ENCODE peak calls at places on chromosomes 5 and 9, in six cellular contexts. N, T, B, G, R and K are unnamed samples.

GRCh38 chr5:176653401-176653800 is 6.1 kb downstream of the TSPAN17 start:
- DNase-seq in N (no peak), T (no peak), B (no peak), G (no peak), R (peak), K (peak)

GRCh38 chr5:154701181-154701580 is 54.0 kb upstream of the LARP1 start:
- DNase-seq in N (no peak), T (no peak), B (no peak), G (no peak), R (no peak), K (no peak)

GRCh38 chr5:124887223-124887622 is 140.8 kb upstream of the ZNF608 start:
- DNase-seq in N (no peak), T (no peak), B (no peak), G (no peak), R (no peak), K (no peak)

GRCh38 chr5:80341376-80341775 is 21.6 kb downstream of the SPZ1 start:
- DNase-seq in N (no peak), T (no peak), B (no peak), G (no peak), R (no peak), K (no peak)

GRCh38 chr5:89967806-89968444 is 441.6 kb downstream of the CETN3 start:
- DNase-seq in N (no peak), T (no peak), B (no peak), G (no peak), R (no peak), K (peak)

GRCh38 chr5:149228610-149229297 is 42.9 kb upstream of the AFAP1L1 start:
- DNase-seq in N (peak), T (peak), B (no peak), G (peak), R (no peak), K (peak)

GRCh38 chr5:132768485-132768868 is 8.6 kb downstream of the SEPTIN8 start:
- DNase-seq in N (no peak), T (no peak), B (no peak), G (no peak), R (no peak), K (no peak)

GRCh38 chr9:15150939-15151338 is 156.1 kb downstream of the TTC39B start:
- DNase-seq in N (no peak), T (no peak), B (no peak), G (no peak), R (no peak), K (no peak)

GRCh38 chr5:1315018-1315708 is 20.3 kb upstream of the TERT start:
- DNase-seq in N (no peak), T (no peak), B (peak), G (no peak), R (peak), K (no peak)

GRCh38 chr9:16184964-16185646 is 632.3 kb downstream of the CCDC171 start:
- DNase-seq in N (no peak), T (no peak), B (no peak), G (no peak), R (no peak), K (no peak)

GRCh38 chr5:919356-920000 is 26.8 kb downstream of the TRIP13 start:
- DNase-seq in N (no peak), T (no peak), B (no peak), G (no peak), R (no peak), K (no peak)

GRCh38 chr9:105178106-105178505 is 66.3 kb upstream of the SLC44A1 start:
- DNase-seq in N (no peak), T (no peak), B (no peak), G (no peak), R (no peak), K (no peak)

GRCh38 chr5:142597546-142598337 is 88.1 kb downstream of the FGF1 start:
- DNase-seq in N (peak), T (peak), B (no peak), G (peak), R (peak), K (peak)

GRCh38 chr5:112419596-112420110 is 576 bp upstream of the EPB41L4A start:
- DNase-seq in N (no peak), T (peak), B (peak), G (no peak), R (peak), K (peak)

GRCh38 chr5:154308457-154309360 is 118.2 kb downstream of the GALNT10 start:
- DNase-seq in N (no peak), T (no peak), B (no peak), G (no peak), R (no peak), K (peak)

GRCh38 chr5:73278693-73279092 is 105.7 kb downstream of the TMEM174 start:
- DNase-seq in N (no peak), T (no peak), B (peak), G (no peak), R (no peak), K (peak)

GRCh38 chr9:86096382-86096781 is 3.0 kb downstream of the GOLM1 start:
- DNase-seq in N (no peak), T (no peak), B (no peak), G (no peak), R (no peak), K (no peak)

GRCh38 chr9:107989099-107989498 is 499.5 kb upstream of the KLF4 start:
- DNase-seq in N (no peak), T (no peak), B (no peak), G (no peak), R (no peak), K (no peak)

GRCh38 chr5:3842591-3842990 is 247.0 kb downstream of the IRX1 start:
- DNase-seq in N (no peak), T (no peak), B (no peak), G (no peak), R (no peak), K (no peak)
- H3K4me3 ChIP-seq in N (no peak), T (no peak), B (no peak), G (no peak), R (no peak), K (no peak)

GRCh38 chr9:132242621-132243155 is 80.8 kb downstream of the NTNG2 start:
- DNase-seq in N (no peak), T (peak), B (peak), G (no peak), R (no peak), K (no peak)
- H3K4me3 ChIP-seq in N (peak), T (peak), B (peak), G (peak), R (peak), K (peak)

DNA sequence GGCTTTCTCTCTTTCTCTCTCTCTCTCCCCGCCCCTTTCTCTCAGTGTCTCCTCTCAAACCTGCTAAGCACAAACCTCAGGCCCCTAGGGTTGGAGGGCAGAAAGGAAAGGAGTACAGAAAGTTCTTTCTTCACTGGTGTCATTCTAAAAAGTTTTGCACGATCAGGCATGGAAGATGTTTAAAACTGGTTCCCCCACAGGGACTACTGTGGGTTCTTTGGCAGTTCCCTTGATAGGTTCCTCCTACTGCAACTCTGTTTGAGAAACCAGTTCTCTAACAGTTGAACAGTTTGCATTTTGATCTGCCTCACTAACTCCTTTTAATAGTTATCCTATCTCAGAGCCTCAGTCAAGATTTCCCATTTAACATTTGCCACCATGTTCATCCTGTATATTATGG is 82.9 kb downstream of the CDO1 start:
- DNase-seq in N (no peak), T (no peak), B (no peak), G (no peak), R (no peak), K (no peak)
- H3K4me3 ChIP-seq in N (no peak), T (no peak), B (no peak), G (no peak), R (no peak), K (no peak)

GRCh38 chr9:136746621-136747020 is 1.7 kb downstream of the LCN6 start:
- DNase-seq in N (no peak), T (no peak), B (no peak), G (no peak), R (no peak), K (no peak)

GRCh38 chr9:136743639-136744211 is 985 bp upstream of the LCN10 start:
- DNase-seq in N (no peak), T (no peak), B (no peak), G (no peak), R (no peak), K (no peak)

GRCh38 chr9:136745389-136746218 is 2.7 kb downstream of the LCN6 start:
- DNase-seq in N (no peak), T (no peak), B (no peak), G (no peak), R (no peak), K (no peak)

GRCh38 chr9:136742640-136743391 is at the start of gene LCN10:
- DNase-seq in N (no peak), T (peak), B (no peak), G (no peak), R (no peak), K (no peak)

DNA sequence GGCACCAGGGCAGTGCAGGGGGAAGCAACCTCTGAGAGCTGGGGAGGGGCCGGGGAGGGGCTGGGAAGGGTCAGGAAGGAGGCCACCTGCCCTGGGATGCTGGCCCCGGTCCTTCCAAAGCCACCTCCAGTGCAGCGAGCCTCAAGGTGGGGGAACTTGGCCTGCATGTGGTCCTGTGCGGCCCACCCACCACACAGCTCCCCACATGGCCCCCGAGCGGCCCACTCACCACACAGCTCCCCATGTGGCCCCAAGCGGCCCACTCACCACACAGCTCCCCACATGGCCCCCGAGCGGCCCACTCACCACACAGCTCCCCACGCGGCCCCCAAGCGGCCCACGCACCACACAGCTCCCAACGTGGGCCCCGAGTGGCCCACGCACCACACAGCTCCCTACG is 2.0 kb upstream of the LCN10 start:
- DNase-seq in N (no peak), T (no peak), B (no peak), G (no peak), R (no peak), K (no peak)
- H3K4me3 ChIP-seq in N (no peak), T (no peak), B (no peak), G (no peak), R (peak), K (no peak)